ENCODE peak calls at places on chromosomes 12 and 14, in seven cellular contexts. One of them, this sample, is unnamed.

GRCh38 chr12:132536102-132536876 is 46.3 kb downstream of the FBRSL1 start:
- DNase-seq in mesendoderm: no peak
- DNase-seq in trophoblast cell: no peak
- DNase-seq in IMR-90: no peak
- DNase-seq in mesenchymal stem cell: no peak
- DNase-seq in H1: no peak
- DNase-seq in H9: no peak
- DNase-seq in this sample: no peak

GRCh38 chr12:128810182-128811127 is 13.3 kb downstream of the SLC15A4 start:
- DNase-seq in mesendoderm: no peak
- DNase-seq in trophoblast cell: no peak
- DNase-seq in IMR-90: no peak
- DNase-seq in mesenchymal stem cell: peak
- DNase-seq in H1: no peak
- DNase-seq in H9: no peak
- DNase-seq in this sample: no peak

GRCh38 chr14:94031880-94032279 is 5.7 kb downstream of the OTUB2 start:
- DNase-seq in mesendoderm: no peak
- DNase-seq in trophoblast cell: no peak
- DNase-seq in IMR-90: no peak
- DNase-seq in mesenchymal stem cell: no peak
- DNase-seq in H1: no peak
- DNase-seq in H9: no peak
- DNase-seq in this sample: no peak

GRCh38 chr14:61090432-61091216 is 109.6 kb downstream of the SLC38A6 start:
- DNase-seq in mesendoderm: peak
- DNase-seq in trophoblast cell: no peak
- DNase-seq in IMR-90: peak
- DNase-seq in mesenchymal stem cell: peak
- DNase-seq in H1: no peak
- DNase-seq in H9: no peak
- DNase-seq in this sample: no peak

GRCh38 chr12:46858368-46858767 is 32.6 kb upstream of the SLC38A4 start:
- DNase-seq in mesendoderm: peak
- DNase-seq in trophoblast cell: no peak
- DNase-seq in IMR-90: no peak
- DNase-seq in mesenchymal stem cell: no peak
- DNase-seq in H1: no peak
- DNase-seq in H9: no peak
- DNase-seq in this sample: no peak

GRCh38 chr14:106842687-106843086 is 1316.3 kb downstream of the TMEM121 start:
- DNase-seq in mesendoderm: no peak
- DNase-seq in trophoblast cell: peak
- DNase-seq in IMR-90: no peak
- DNase-seq in mesenchymal stem cell: no peak
- DNase-seq in H1: no peak
- DNase-seq in H9: no peak
- DNase-seq in this sample: no peak

GRCh38 chr14:73738518-73739173 is 24.5 kb upstream of the PNMA1 start:
- DNase-seq in mesendoderm: no peak
- DNase-seq in trophoblast cell: no peak
- DNase-seq in IMR-90: no peak
- DNase-seq in mesenchymal stem cell: no peak
- DNase-seq in H1: no peak
- DNase-seq in H9: peak
- DNase-seq in this sample: no peak

GRCh38 chr12:51814311-51815088 is 34.0 kb downstream of the FIGNL2 start:
- DNase-seq in mesendoderm: peak
- DNase-seq in trophoblast cell: peak
- DNase-seq in IMR-90: peak
- DNase-seq in mesenchymal stem cell: peak
- DNase-seq in H1: peak
- DNase-seq in H9: peak
- DNase-seq in this sample: peak

GRCh38 chr14:106129274-106129673 is 602.9 kb downstream of the TMEM121 start:
- DNase-seq in mesendoderm: no peak
- DNase-seq in trophoblast cell: peak
- DNase-seq in IMR-90: no peak
- DNase-seq in mesenchymal stem cell: no peak
- DNase-seq in H1: no peak
- DNase-seq in H9: no peak
- DNase-seq in this sample: no peak

DNA sequence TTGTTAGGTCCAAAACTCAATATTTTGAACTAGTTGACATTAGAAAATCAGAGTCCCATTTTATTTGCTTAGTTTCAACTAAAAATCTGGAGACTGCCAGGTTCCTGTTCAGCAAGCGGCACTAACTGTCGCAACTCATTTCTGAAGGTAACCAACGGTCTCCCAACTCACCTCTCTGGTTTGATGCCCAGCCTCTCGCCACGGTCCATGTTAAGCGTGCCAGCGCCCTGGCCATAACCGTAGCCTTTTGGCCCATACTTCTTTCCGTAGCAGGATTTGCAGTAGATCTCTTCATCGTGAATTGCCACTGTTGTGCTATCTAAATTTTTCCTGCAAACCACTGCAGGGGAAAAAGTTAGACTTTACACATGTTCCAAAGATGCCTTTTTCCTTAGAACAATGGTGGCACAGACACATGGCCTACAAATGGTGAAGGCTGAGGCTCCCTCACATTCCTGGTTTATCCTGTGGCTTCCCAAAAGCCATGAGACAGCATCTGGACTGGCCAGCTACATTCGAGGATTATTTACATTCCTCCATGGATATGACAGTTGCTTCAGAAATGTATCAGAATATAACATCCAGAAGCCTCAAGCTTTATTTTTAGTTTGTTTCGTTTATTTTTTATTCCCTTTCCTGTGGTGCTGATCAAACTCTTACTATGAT is 15.7 kb downstream of the CSRP2 start:
- DNase-seq in mesendoderm: no peak
- DNase-seq in trophoblast cell: peak
- DNase-seq in IMR-90: peak
- DNase-seq in mesenchymal stem cell: peak
- DNase-seq in H1: no peak
- DNase-seq in H9: no peak
- DNase-seq in this sample: no peak
- H3K9ac ChIP-seq in mesendoderm: no peak
- H3K9ac ChIP-seq in trophoblast cell: no peak
- H3K9ac ChIP-seq in IMR-90: no peak
- H3K9ac ChIP-seq in mesenchymal stem cell: no peak
- H3K9ac ChIP-seq in H1: no peak
- H3K9ac ChIP-seq in H9: no peak
- H3K9ac ChIP-seq in this sample: no peak

DNA sequence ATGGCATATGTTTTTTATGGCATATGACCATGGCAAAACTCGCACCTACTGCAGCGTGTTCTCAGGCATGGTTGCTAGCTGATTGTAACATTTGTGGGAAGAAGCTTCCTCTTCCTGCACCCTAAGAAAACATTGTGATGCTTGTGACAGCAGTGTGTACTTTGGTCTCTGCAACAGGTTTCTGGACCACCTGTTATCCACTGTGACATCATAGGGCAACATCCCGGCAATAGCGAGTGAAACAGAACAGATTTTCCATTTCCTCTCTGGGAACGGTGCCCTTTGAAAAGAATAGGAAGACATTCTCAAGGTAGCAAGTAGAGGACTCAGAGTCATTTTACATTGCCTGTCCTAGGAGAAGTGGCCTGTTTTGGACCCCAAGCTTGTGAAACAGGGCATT is 135.4 kb upstream of the TRHDE start:
- DNase-seq in mesendoderm: no peak
- DNase-seq in trophoblast cell: no peak
- DNase-seq in IMR-90: no peak
- DNase-seq in mesenchymal stem cell: no peak
- DNase-seq in H1: no peak
- DNase-seq in H9: no peak
- DNase-seq in this sample: no peak
- H4K8ac ChIP-seq in mesendoderm: no peak
- H4K8ac ChIP-seq in trophoblast cell: no peak
- H4K8ac ChIP-seq in IMR-90: no peak
- H4K8ac ChIP-seq in mesenchymal stem cell: no peak
- H4K8ac ChIP-seq in H1: no peak
- H4K8ac ChIP-seq in H9: no peak
- H4K8ac ChIP-seq in this sample: no peak

DNA sequence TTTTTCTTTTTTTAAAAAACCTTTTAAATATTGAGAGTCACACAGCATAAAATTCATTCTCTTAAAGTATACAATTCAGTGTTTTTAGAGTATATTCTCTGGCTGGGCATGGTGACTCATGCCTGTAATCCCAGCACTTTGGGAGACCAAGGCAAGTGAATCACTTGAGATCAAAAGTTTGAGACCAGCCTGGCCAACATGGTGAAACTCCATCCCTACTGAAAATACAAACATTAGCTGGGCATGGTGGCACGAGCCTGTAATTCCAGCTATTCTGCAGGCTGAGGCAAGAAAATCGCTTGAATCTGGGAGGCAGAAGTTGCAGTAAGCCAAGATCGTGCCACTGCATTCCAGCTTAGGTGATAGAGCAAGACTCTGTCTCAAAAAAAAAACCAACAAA is 68.4 kb upstream of the BCAT1 start:
- DNase-seq in mesendoderm: no peak
- DNase-seq in trophoblast cell: no peak
- DNase-seq in IMR-90: peak
- DNase-seq in mesenchymal stem cell: no peak
- DNase-seq in H1: no peak
- DNase-seq in H9: no peak
- DNase-seq in this sample: no peak
- H3K9ac ChIP-seq in mesendoderm: no peak
- H3K9ac ChIP-seq in trophoblast cell: no peak
- H3K9ac ChIP-seq in IMR-90: no peak
- H3K9ac ChIP-seq in mesenchymal stem cell: no peak
- H3K9ac ChIP-seq in H1: no peak
- H3K9ac ChIP-seq in H9: no peak
- H3K9ac ChIP-seq in this sample: no peak

GRCh38 chr12:54608786-54609185 is 20.3 kb upstream of the PPP1R1A start:
- DNase-seq in mesendoderm: peak
- DNase-seq in trophoblast cell: peak
- DNase-seq in IMR-90: no peak
- DNase-seq in mesenchymal stem cell: no peak
- DNase-seq in H1: no peak
- DNase-seq in H9: peak
- DNase-seq in this sample: no peak

GRCh38 chr12:54616933-54617535 is 17.7 kb downstream of the LACRT start:
- DNase-seq in mesendoderm: no peak
- DNase-seq in trophoblast cell: no peak
- DNase-seq in IMR-90: no peak
- DNase-seq in mesenchymal stem cell: no peak
- DNase-seq in H1: no peak
- DNase-seq in H9: peak
- DNase-seq in this sample: no peak

GRCh38 chr12:54611715-54612116 is 23.0 kb downstream of the LACRT start:
- DNase-seq in mesendoderm: no peak
- DNase-seq in trophoblast cell: peak
- DNase-seq in IMR-90: no peak
- DNase-seq in mesenchymal stem cell: no peak
- DNase-seq in H1: no peak
- DNase-seq in H9: peak
- DNase-seq in this sample: no peak

GRCh38 chr12:54608156-54608555 is 19.7 kb upstream of the PPP1R1A start:
- DNase-seq in mesendoderm: no peak
- DNase-seq in trophoblast cell: peak
- DNase-seq in IMR-90: no peak
- DNase-seq in mesenchymal stem cell: no peak
- DNase-seq in H1: no peak
- DNase-seq in H9: no peak
- DNase-seq in this sample: no peak

GRCh38 chr12:54612216-54612750 is 22.4 kb downstream of the LACRT start:
- DNase-seq in mesendoderm: no peak
- DNase-seq in trophoblast cell: peak
- DNase-seq in IMR-90: no peak
- DNase-seq in mesenchymal stem cell: no peak
- DNase-seq in H1: no peak
- DNase-seq in H9: peak
- DNase-seq in this sample: no peak
- H4K8ac ChIP-seq in mesendoderm: no peak
- H4K8ac ChIP-seq in trophoblast cell: no peak
- H4K8ac ChIP-seq in IMR-90: no peak
- H4K8ac ChIP-seq in mesenchymal stem cell: no peak
- H4K8ac ChIP-seq in H1: no peak
- H4K8ac ChIP-seq in H9: no peak
- H4K8ac ChIP-seq in this sample: no peak

DNA sequence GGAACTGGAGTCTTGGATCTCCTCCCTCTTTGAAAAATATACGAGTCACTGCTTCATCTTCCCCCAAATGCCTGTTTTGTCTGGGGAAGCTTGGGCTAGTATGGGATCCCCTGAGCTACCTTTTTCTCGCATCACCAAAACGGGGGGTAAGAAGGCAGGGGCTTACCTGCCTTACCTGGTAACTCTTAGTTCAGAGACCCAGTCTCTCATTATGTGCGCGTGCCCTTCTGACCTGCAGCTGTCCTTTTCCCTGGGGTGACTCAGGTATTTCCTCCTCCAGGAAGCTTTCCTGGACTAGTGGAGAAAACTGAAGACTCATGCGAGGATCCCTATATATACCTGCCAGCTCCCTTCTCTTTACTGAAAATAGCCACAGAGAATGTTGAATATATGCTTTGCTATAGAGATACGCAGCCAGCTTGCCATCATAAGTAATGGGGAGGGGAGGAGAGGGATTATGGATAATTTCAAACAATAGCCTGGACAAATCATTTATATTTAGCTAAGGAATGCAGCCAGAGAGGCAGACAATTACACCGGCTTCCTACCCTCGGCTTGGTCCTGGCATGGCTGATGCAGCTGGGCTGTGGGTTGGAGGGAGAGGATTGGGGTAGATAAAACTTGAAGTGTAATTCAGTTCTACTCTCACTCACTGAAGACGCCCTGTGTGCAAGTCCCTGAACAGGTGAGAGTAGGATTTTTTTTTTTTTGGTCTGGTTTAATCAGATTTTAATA is 1.1 kb downstream of the TSPAN9 start:
- DNase-seq in mesendoderm: peak
- DNase-seq in trophoblast cell: peak
- DNase-seq in IMR-90: no peak
- DNase-seq in mesenchymal stem cell: no peak
- DNase-seq in H1: no peak
- DNase-seq in H9: peak
- DNase-seq in this sample: no peak
- H3K9ac ChIP-seq in mesendoderm: peak
- H3K9ac ChIP-seq in trophoblast cell: no peak
- H3K9ac ChIP-seq in IMR-90: peak
- H3K9ac ChIP-seq in mesenchymal stem cell: peak
- H3K9ac ChIP-seq in H1: no peak
- H3K9ac ChIP-seq in H9: no peak
- H3K9ac ChIP-seq in this sample: no peak

GRCh38 chr14:30808576-30808975 is 65.8 kb upstream of the COCH start:
- DNase-seq in mesendoderm: no peak
- DNase-seq in trophoblast cell: no peak
- DNase-seq in IMR-90: no peak
- DNase-seq in mesenchymal stem cell: no peak
- DNase-seq in H1: no peak
- DNase-seq in H9: no peak
- DNase-seq in this sample: no peak

GRCh38 chr14:30813182-30813581 is 61.2 kb upstream of the COCH start:
- DNase-seq in mesendoderm: no peak
- DNase-seq in trophoblast cell: no peak
- DNase-seq in IMR-90: no peak
- DNase-seq in mesenchymal stem cell: no peak
- DNase-seq in H1: no peak
- DNase-seq in H9: no peak
- DNase-seq in this sample: no peak
- H4K8ac ChIP-seq in mesendoderm: no peak
- H4K8ac ChIP-seq in trophoblast cell: no peak
- H4K8ac ChIP-seq in IMR-90: no peak
- H4K8ac ChIP-seq in mesenchymal stem cell: no peak
- H4K8ac ChIP-seq in H1: no peak
- H4K8ac ChIP-seq in H9: no peak
- H4K8ac ChIP-seq in this sample: no peak

GRCh38 chr14:34496679-34497513 is 34.9 kb upstream of the SPTSSA start:
- DNase-seq in mesendoderm: peak
- DNase-seq in trophoblast cell: peak
- DNase-seq in IMR-90: peak
- DNase-seq in mesenchymal stem cell: peak
- DNase-seq in H1: peak
- DNase-seq in H9: peak
- DNase-seq in this sample: peak
- H3K9ac ChIP-seq in mesendoderm: peak
- H3K9ac ChIP-seq in trophoblast cell: no peak
- H3K9ac ChIP-seq in IMR-90: peak
- H3K9ac ChIP-seq in mesenchymal stem cell: peak
- H3K9ac ChIP-seq in H1: no peak
- H3K9ac ChIP-seq in H9: no peak
- H3K9ac ChIP-seq in this sample: no peak

This sample was measured in neuronal stem cell.